ENCODE peak calls at places on chromosome 20, in four cellular contexts. One of them, this sample, is unnamed.
A peak's percentile ranks its signal among the peaks of the same experiment; 100 is the strongest.

GRCh38 chr20:38805502-38805957 is at the start of gene PPP1R16B:
- DNase-seq in keratinocyte: no peak
- DNase-seq in mesenchymal stem cell: peak; percentile 19
- DNase-seq in heart left ventricle: peak; percentile 70
- DNase-seq in this sample: no peak

GRCh38 chr20:9359561-9360308 is 154.7 kb upstream of the LAMP5 start:
- DNase-seq in heart left ventricle: peak; percentile 48
- DNase-seq in keratinocyte: no peak
- DNase-seq in mesenchymal stem cell: peak; percentile 80
- DNase-seq in this sample: no peak

GRCh38 chr20:35326732-35327073 is 34.5 kb upstream of the FAM83C start:
- DNase-seq in heart left ventricle: no peak
- DNase-seq in keratinocyte: no peak
- DNase-seq in mesenchymal stem cell: no peak
- DNase-seq in this sample: no peak

GRCh38 chr20:57659131-57659788 is 39.0 kb upstream of the ZBP1 start:
- DNase-seq in keratinocyte: no peak
- DNase-seq in mesenchymal stem cell: no peak
- DNase-seq in heart left ventricle: peak; percentile 2
- DNase-seq in this sample: no peak

GRCh38 chr20:45300961-45301360 is 5.7 kb upstream of the RBPJL start:
- DNase-seq in heart left ventricle: no peak
- DNase-seq in mesenchymal stem cell: peak; percentile 50
- DNase-seq in keratinocyte: no peak
- DNase-seq in this sample: no peak

GRCh38 chr20:11890331-11891080 is 27.2 kb upstream of the BTBD3 start:
- DNase-seq in keratinocyte: no peak
- DNase-seq in mesenchymal stem cell: peak; percentile 89
- DNase-seq in heart left ventricle: peak; percentile 92
- DNase-seq in this sample: no peak

GRCh38 chr20:52410746-52411317 is 219.3 kb upstream of the ZFP64 start:
- DNase-seq in keratinocyte: no peak
- DNase-seq in heart left ventricle: no peak
- DNase-seq in mesenchymal stem cell: peak; percentile 78
- DNase-seq in this sample: no peak

GRCh38 chr20:8749986-8750385 is 318.9 kb upstream of the PLCB4 start:
- DNase-seq in heart left ventricle: no peak
- DNase-seq in keratinocyte: no peak
- DNase-seq in mesenchymal stem cell: peak; percentile 33
- DNase-seq in this sample: no peak

GRCh38 chr20:30922129-30922528 is 335.3 kb upstream of the DEFB115 start:
- DNase-seq in heart left ventricle: no peak
- DNase-seq in mesenchymal stem cell: no peak
- DNase-seq in keratinocyte: no peak
- DNase-seq in this sample: no peak

GRCh38 chr20:20697325-20697845 is 15.1 kb downstream of the RALGAPA2 start:
- DNase-seq in heart left ventricle: no peak
- DNase-seq in mesenchymal stem cell: no peak
- DNase-seq in keratinocyte: no peak
- DNase-seq in this sample: no peak

GRCh38 chr20:51514836-51515235 is 27.7 kb downstream of the NFATC2 start:
- DNase-seq in heart left ventricle: no peak
- DNase-seq in mesenchymal stem cell: no peak
- DNase-seq in keratinocyte: no peak
- DNase-seq in this sample: no peak

GRCh38 chr20:22652685-22653568 is 68.6 kb upstream of the FOXA2 start:
- DNase-seq in heart left ventricle: no peak
- DNase-seq in keratinocyte: no peak
- DNase-seq in mesenchymal stem cell: no peak
- DNase-seq in this sample: no peak

GRCh38 chr20:59955131-59955796 is 3.0 kb upstream of the CDH26 start:
- DNase-seq in keratinocyte: no peak
- DNase-seq in mesenchymal stem cell: peak; percentile 27
- DNase-seq in heart left ventricle: no peak
- DNase-seq in this sample: no peak

GRCh38 chr20:59253779-59254319 is 46.6 kb upstream of the EDN3 start:
- DNase-seq in heart left ventricle: no peak
- DNase-seq in keratinocyte: no peak
- DNase-seq in mesenchymal stem cell: no peak
- DNase-seq in this sample: no peak

GRCh38 chr20:17972121-17972520 is 3.3 kb downstream of the MGME1 start:
- DNase-seq in heart left ventricle: no peak
- DNase-seq in mesenchymal stem cell: no peak
- DNase-seq in keratinocyte: no peak
- DNase-seq in this sample: no peak

GRCh38 chr20:33624399-33624798 is 37.7 kb upstream of the C20orf144 start:
- DNase-seq in heart left ventricle: no peak
- DNase-seq in mesenchymal stem cell: no peak
- DNase-seq in keratinocyte: no peak
- DNase-seq in this sample: no peak

GRCh38 chr20:58545565-58546195 is 30.5 kb upstream of the APCDD1L start:
- DNase-seq in heart left ventricle: no peak
- DNase-seq in keratinocyte: no peak
- DNase-seq in mesenchymal stem cell: no peak
- DNase-seq in this sample: no peak

GRCh38 chr20:60001027-60001567 is 42.9 kb downstream of the CDH26 start:
- DNase-seq in heart left ventricle: no peak
- DNase-seq in keratinocyte: no peak
- DNase-seq in mesenchymal stem cell: no peak
- DNase-seq in this sample: no peak

GRCh38 chr20:17653835-17654648 is 28.0 kb downstream of the RRBP1 start:
- DNase-seq in heart left ventricle: no peak
- DNase-seq in keratinocyte: no peak
- DNase-seq in mesenchymal stem cell: no peak
- DNase-seq in this sample: no peak

GRCh38 chr20:47216819-47217410 is 139.6 kb downstream of the ZMYND8 start:
- DNase-seq in heart left ventricle: no peak
- DNase-seq in keratinocyte: no peak
- DNase-seq in mesenchymal stem cell: no peak
- DNase-seq in this sample: no peak

GRCh38 chr20:37223053-37223452 is 38.6 kb downstream of the GHRH start:
- DNase-seq in mesenchymal stem cell: peak; percentile 97
- DNase-seq in keratinocyte: no peak
- DNase-seq in heart left ventricle: no peak
- DNase-seq in this sample: peak; percentile 73

GRCh38 chr20:34249291-34249690 is 8.1 kb downstream of the ASIP start:
- DNase-seq in keratinocyte: no peak
- DNase-seq in mesenchymal stem cell: peak; percentile 60
- DNase-seq in heart left ventricle: no peak
- DNase-seq in this sample: no peak

GRCh38 chr20:44883214-44883902 is 2.1 kb upstream of the YWHAB start:
- DNase-seq in heart left ventricle: no peak
- DNase-seq in mesenchymal stem cell: no peak
- DNase-seq in keratinocyte: no peak
- DNase-seq in this sample: no peak

GRCh38 chr20:47282864-47283263 is 73.6 kb downstream of the ZMYND8 start:
- DNase-seq in heart left ventricle: no peak
- DNase-seq in mesenchymal stem cell: no peak
- DNase-seq in keratinocyte: no peak
- DNase-seq in this sample: no peak

DNA sequence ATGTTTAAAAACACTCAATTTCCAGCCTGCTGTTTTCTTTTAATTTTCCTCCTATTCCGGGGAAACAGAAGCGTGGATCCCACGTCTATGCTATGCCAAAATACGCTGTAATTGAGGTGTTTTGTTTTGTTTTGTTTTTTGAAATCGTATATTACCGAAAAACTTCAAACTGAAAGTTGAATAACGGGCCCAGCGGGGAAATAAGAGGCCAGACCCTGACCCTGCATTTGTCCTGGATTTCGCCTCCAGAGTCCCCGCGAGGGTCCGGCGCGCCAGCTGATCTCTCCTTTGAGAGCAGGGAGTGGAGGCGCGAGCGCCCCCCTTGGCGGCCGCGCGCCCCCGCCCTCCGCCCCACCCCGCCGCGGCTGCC is 335 bp upstream of the BMP2 start:
- DNase-seq in mesenchymal stem cell: no peak
- DNase-seq in heart left ventricle: no peak
- DNase-seq in keratinocyte: no peak
- DNase-seq in this sample: no peak
- H3K27ac ChIP-seq in mesenchymal stem cell: no peak overlapping the region
- H3K27ac ChIP-seq in heart left ventricle: peak overlapping the region; percentile 46
- H3K27ac ChIP-seq in keratinocyte: peak overlapping the region; percentile 47
- H3K27ac ChIP-seq in this sample: peak overlapping the region; percentile 46

GRCh38 chr20:1119524-1119923 is 1.1 kb downstream of the PSMF1 start:
- DNase-seq in heart left ventricle: no peak
- DNase-seq in mesenchymal stem cell: no peak
- DNase-seq in keratinocyte: no peak
- DNase-seq in this sample: no peak
- H3K27ac ChIP-seq in heart left ventricle: peak overlapping the region; percentile 75
- H3K27ac ChIP-seq in mesenchymal stem cell: no peak overlapping the region
- H3K27ac ChIP-seq in keratinocyte: peak overlapping the region; percentile 83
- H3K27ac ChIP-seq in this sample: peak overlapping the region; percentile 78

GRCh38 chr20:25035924-25036323 is 22.0 kb downstream of the ACSS1 start:
- DNase-seq in heart left ventricle: no peak
- DNase-seq in mesenchymal stem cell: no peak
- DNase-seq in keratinocyte: no peak
- DNase-seq in this sample: no peak
- H3K27ac ChIP-seq in heart left ventricle: peak overlapping the region; percentile 91
- H3K27ac ChIP-seq in mesenchymal stem cell: no peak overlapping the region
- H3K27ac ChIP-seq in keratinocyte: no peak overlapping the region
- H3K27ac ChIP-seq in this sample: no peak overlapping the region

GRCh38 chr20:62816879-62817873 is at the start of gene COL9A3:
- DNase-seq in keratinocyte: no peak
- DNase-seq in mesenchymal stem cell: no peak
- DNase-seq in heart left ventricle: no peak
- DNase-seq in this sample: no peak
- H3K27ac ChIP-seq in keratinocyte: no peak within 1 kb of the TSS
- H3K27ac ChIP-seq in mesenchymal stem cell: no peak within 1 kb of the TSS
- H3K27ac ChIP-seq in heart left ventricle: peak within 1 kb of the TSS; percentile 33
- H3K27ac ChIP-seq in this sample: no peak within 1 kb of the TSS

DNA sequence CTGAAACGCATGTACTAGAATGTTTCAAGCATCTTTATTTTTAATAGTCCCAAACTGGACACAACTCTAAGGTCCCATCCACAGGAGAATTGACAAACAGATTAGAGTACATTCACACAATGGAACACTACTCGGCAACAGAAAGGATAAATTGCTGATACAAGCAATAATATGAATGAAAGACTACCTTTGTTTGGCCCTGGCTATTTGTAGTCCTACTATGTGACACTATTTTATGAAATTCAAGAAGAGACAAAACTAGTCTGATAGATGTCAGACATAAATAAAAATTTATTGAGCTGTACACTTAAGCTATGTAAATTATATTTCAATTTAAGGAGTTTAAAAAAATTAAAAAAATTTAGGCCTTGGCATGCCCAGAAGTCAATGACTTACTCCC is 28.0 kb upstream of the RNF24 start:
- DNase-seq in keratinocyte: no peak
- DNase-seq in heart left ventricle: no peak
- DNase-seq in mesenchymal stem cell: no peak
- DNase-seq in this sample: no peak
- H3K27ac ChIP-seq in keratinocyte: no peak overlapping the region
- H3K27ac ChIP-seq in heart left ventricle: no peak overlapping the region
- H3K27ac ChIP-seq in mesenchymal stem cell: no peak overlapping the region
- H3K27ac ChIP-seq in this sample: no peak overlapping the region

GRCh38 chr20:4109587-4109986 is 94.2 kb upstream of the RNF24 start:
- DNase-seq in heart left ventricle: no peak
- DNase-seq in mesenchymal stem cell: no peak
- DNase-seq in keratinocyte: no peak
- DNase-seq in this sample: no peak
- H3K27ac ChIP-seq in heart left ventricle: no peak overlapping the region
- H3K27ac ChIP-seq in mesenchymal stem cell: no peak overlapping the region
- H3K27ac ChIP-seq in keratinocyte: no peak overlapping the region
- H3K27ac ChIP-seq in this sample: no peak overlapping the region

DNA sequence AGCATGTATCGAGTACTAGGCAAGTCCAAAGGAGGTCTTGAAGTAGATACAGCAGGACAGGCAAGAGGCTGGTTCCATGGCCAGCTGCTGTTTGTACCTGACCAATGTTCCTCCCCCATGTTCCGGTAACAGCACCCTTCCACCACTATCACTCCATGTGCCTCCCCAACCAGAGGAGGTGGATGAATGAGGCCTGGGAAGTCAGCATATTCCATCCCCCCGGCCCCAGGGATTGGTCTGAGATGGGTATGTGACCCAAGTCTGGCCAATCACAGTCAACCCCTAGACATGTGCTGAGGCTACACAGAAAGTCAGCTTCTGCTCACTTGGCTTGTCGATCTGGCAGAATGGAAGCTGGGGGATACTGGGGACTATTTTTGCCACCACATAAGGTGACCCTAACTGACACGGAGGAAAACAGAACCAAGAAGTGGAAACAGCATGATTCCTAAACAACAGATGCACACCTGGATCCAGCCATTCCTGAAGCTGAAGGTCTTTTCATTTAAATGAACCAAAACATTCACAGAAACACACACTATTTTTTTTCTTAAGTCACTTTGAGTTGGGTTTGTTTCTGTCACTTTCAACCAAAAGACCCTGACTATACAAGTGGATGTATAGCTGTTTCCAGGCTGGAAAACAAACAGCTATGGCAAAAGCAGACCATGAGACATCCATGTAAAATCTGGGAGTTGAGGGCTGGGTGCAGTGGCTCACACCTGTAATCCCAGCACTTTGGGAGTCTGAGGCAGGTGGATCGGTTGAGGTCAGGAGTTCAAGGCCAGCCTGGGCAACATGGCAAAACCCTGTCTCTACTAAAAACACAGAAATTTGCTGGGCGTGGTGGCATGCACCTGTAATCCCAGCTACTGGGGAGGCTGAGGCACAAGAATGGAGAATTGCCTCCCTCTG is 70.4 kb upstream of the PTPN1 start:
- DNase-seq in keratinocyte: no peak
- DNase-seq in heart left ventricle: no peak
- DNase-seq in mesenchymal stem cell: peak; percentile 25
- DNase-seq in this sample: no peak
- H3K27ac ChIP-seq in keratinocyte: peak overlapping the region; percentile 99
- H3K27ac ChIP-seq in heart left ventricle: no peak overlapping the region
- H3K27ac ChIP-seq in mesenchymal stem cell: peak overlapping the region; percentile 68
- H3K27ac ChIP-seq in this sample: peak overlapping the region; percentile 99

GRCh38 chr20:911882-912600 is 4.1 kb downstream of the ANGPT4 start:
- DNase-seq in mesenchymal stem cell: no peak
- DNase-seq in keratinocyte: no peak
- DNase-seq in heart left ventricle: no peak
- DNase-seq in this sample: no peak
- H3K27ac ChIP-seq in mesenchymal stem cell: no peak overlapping the region
- H3K27ac ChIP-seq in keratinocyte: no peak overlapping the region
- H3K27ac ChIP-seq in heart left ventricle: no peak overlapping the region
- H3K27ac ChIP-seq in this sample: no peak overlapping the region

This sample was measured in epithelial cell of prostate.